ENCODE peak calls at places on chromosome 6, in six cellular contexts. U, Z, Y, H, A and F are unnamed samples.
A peak's percentile ranks its signal among the peaks of the same experiment; 100 is the strongest.

GRCh38 chr6:36618366-36619355 is 24.5 kb downstream of the SRSF3 start:
- DNase-seq in U (no peak), Z (no peak), Y (peak; percentile 57), H (no peak), A (no peak), F (no peak)

GRCh38 chr6:64983108-64983507 is 723.9 kb downstream of the EYS start:
- DNase-seq in U (no peak), Z (no peak), Y (no peak), H (no peak), A (no peak), F (no peak)

GRCh38 chr6:150865043-150865405 is 478 bp upstream of the MTHFD1L start:
- DNase-seq in U (no peak), Z (no peak), Y (no peak), H (no peak), A (no peak), F (no peak)

GRCh38 chr6:166027761-166028160 is 139.9 kb downstream of the TBXT start:
- DNase-seq in U (no peak), Z (no peak), Y (no peak), H (no peak), A (no peak), F (no peak)

GRCh38 chr6:43764767-43765166 is 5.2 kb upstream of the VEGFA start:
- DNase-seq in U (no peak), Z (peak; percentile 38), Y (no peak), H (no peak), A (no peak), F (no peak)

GRCh38 chr6:66993272-66993671 is 1286.2 kb upstream of the EYS start:
- DNase-seq in U (no peak), Z (no peak), Y (no peak), H (no peak), A (no peak), F (no peak)

GRCh38 chr6:106637051-106637717 is 7.8 kb downstream of the QRSL1 start:
- DNase-seq in U (no peak), Z (no peak), Y (no peak), H (no peak), A (no peak), F (no peak)

GRCh38 chr6:79469381-79470246 is 67.6 kb downstream of the LCA5 start:
- DNase-seq in U (no peak), Z (no peak), Y (no peak), H (no peak), A (no peak), F (no peak)

GRCh38 chr6:32947552-32948465 is 5.1 kb downstream of the HLA-DMA start:
- DNase-seq in U (no peak), Z (no peak), Y (peak; percentile 62), H (peak; percentile 42), A (no peak), F (no peak)

GRCh38 chr6:169220068-169220964 is 33.3 kb downstream of the THBS2 start:
- DNase-seq in U (no peak), Z (peak; percentile 71), Y (no peak), H (no peak), A (no peak), F (no peak)

GRCh38 chr6:84910881-84911607 is 146.6 kb upstream of the TBX18 start:
- DNase-seq in U (no peak), Z (no peak), Y (no peak), H (no peak), A (no peak), F (no peak)

GRCh38 chr6:140345935-140346334 is 971.5 kb upstream of the CITED2 start:
- DNase-seq in U (no peak), Z (no peak), Y (no peak), H (no peak), A (no peak), F (no peak)

GRCh38 chr6:150600302-150601017 is 775 bp downstream of the PLEKHG1 start:
- DNase-seq in U (peak; percentile 73), Z (peak; percentile 86), Y (peak; percentile 78), H (peak; percentile 4), A (peak; percentile 35), F (peak; percentile 61)

GRCh38 chr6:56230976-56231566 is 16.3 kb downstream of the COL21A1 start:
- DNase-seq in U (no peak), Z (no peak), Y (peak; percentile 67), H (no peak), A (no peak), F (no peak)

GRCh38 chr6:128124713-128125112 is 223.9 kb upstream of the THEMIS start:
- DNase-seq in U (no peak), Z (no peak), Y (peak; percentile 25), H (no peak), A (no peak), F (no peak)

GRCh38 chr6:17707371-17707651 is 586 bp upstream of the NUP153 start:
- DNase-seq in U (no peak), Z (no peak), Y (no peak), H (no peak), A (no peak), F (no peak)